ENCODE peak calls at places on chromosome 19, in nine cellular contexts. O is neuronal stem cell; B is activated naive CD4-positive, alpha-beta T cell treated with anti-CD3 and anti-CD28 coated beads, Interleukin-2, amount 50 U/mL, for 16 hours; U is kidney glomerular epithelial cell; C is T-helper 1 cell; L is NCI-H2029; X is H7; Z is NCI-H2171 treated with DMSO at 0.1 percent for 48 hours; N is NAMALWA. H is an unnamed sample.
A peak's percentile ranks its signal among the peaks of the same experiment; 100 is the strongest.

GRCh38 chr19:16207063-16207462 is 9.4 kb downstream of the AP1M1 start:
- DNase-seq in U (no peak), L (no peak), C (no peak), O (no peak), Z (no peak), X (no peak), B (no peak), N (no peak), H (no peak)

GRCh38 chr19:2270157-2270571 is 11.8 kb downstream of the PEAK3 start:
- DNase-seq in B (peak; percentile 56), Z (no peak), O (no peak), U (no peak), C (no peak), X (peak; percentile 83), L (no peak), N (peak; percentile 29), H (peak; percentile 94)

GRCh38 chr19:3265432-3265831 is 41.0 kb downstream of the CELF5 start:
- DNase-seq in C (no peak), U (no peak), L (no peak), O (no peak), Z (no peak), B (no peak), X (no peak), N (no peak), H (no peak)

GRCh38 chr19:51689751-51690358 is 3.3 kb upstream of the SPACA6 start:
- DNase-seq in U (peak; percentile 20), X (peak; percentile 89), B (no peak), L (no peak), N (no peak), O (peak; percentile 68), Z (peak; percentile 17), C (no peak), H (peak; percentile 84)

GRCh38 chr19:4053423-4054324 is 13.0 kb downstream of the ZBTB7A start:
- DNase-seq in B (no peak), Z (no peak), U (no peak), C (no peak), L (no peak), N (no peak), X (no peak), O (no peak), H (no peak)

GRCh38 chr19:8722032-8722431 is 598 bp downstream of the OR2Z1 start:
- DNase-seq in L (no peak), Z (no peak), N (no peak), U (no peak), C (no peak), B (no peak), O (no peak), X (no peak), H (no peak)

GRCh38 chr19:38266981-38267597 is 2.7 kb downstream of the SPINT2 start:
- DNase-seq in U (peak; percentile 89), L (peak; percentile 17), O (no peak), Z (peak; percentile 10), B (no peak), C (no peak), N (no peak), X (no peak), H (peak; percentile 94)

GRCh38 chr19:5434970-5435641 is 20.1 kb upstream of the ZNRF4 start:
- DNase-seq in U (peak; percentile 30), Z (no peak), C (no peak), L (no peak), X (peak; percentile 31), B (peak; percentile 50), O (no peak), N (no peak), H (peak; percentile 97)

GRCh38 chr19:1252818-1253513 is 4.6 kb downstream of the MIDN start:
- DNase-seq in L (no peak), B (peak; percentile 56), N (peak; percentile 73), C (peak; percentile 63), X (no peak), U (peak; percentile 90), O (no peak), Z (peak; percentile 88), H (peak; percentile 100)

GRCh38 chr19:2224754-2225349 is 11.3 kb downstream of the PLEKHJ1 start:
- DNase-seq in C (no peak), X (no peak), N (no peak), B (no peak), O (no peak), L (no peak), Z (no peak), U (no peak), H (no peak)

GRCh38 chr19:42443944-42444398 is 1.2 kb upstream of the CXCL17 start:
- DNase-seq in L (no peak), U (no peak), X (no peak), C (no peak), B (no peak), N (no peak), O (no peak), Z (no peak), H (no peak)

GRCh38 chr19:11693505-11694499 is 44.9 kb downstream of the ZNF823 start:
- DNase-seq in N (peak; percentile 24), L (peak; percentile 3), O (no peak), U (peak; percentile 15), X (peak; percentile 65), Z (peak; percentile 66), B (no peak), C (no peak), H (no peak)

GRCh38 chr19:18771328-18772242 is 19.5 kb downstream of the COMP start:
- DNase-seq in U (no peak), X (peak; percentile 89), C (no peak), N (peak; percentile 47), B (no peak), L (no peak), O (no peak), Z (no peak), H (peak; percentile 71)

H was measured in osteoblast.